ENCODE peak calls at places on chromosomes 7 and 10, in eight cellular contexts. U is GM10248, A is mammary epithelial cell, Z is type B pancreatic cell, K is keratinocyte, O is astrocyte of the spinal cord, Y is epithelial cell of esophagus, S is Calu3. X is an unnamed sample.

GRCh38 chr7:24381919-24382505 is 98.0 kb downstream of the NPY start:
- DNase-seq in U (peak), A (peak), Z (no peak), K (no peak), O (peak), Y (peak), S (no peak), X (no peak)

GRCh38 chr10:56341612-56342011 is 19.4 kb downstream of the ZWINT start:
- DNase-seq in U (no peak), A (no peak), Z (no peak), K (no peak), O (no peak), Y (no peak), S (no peak), X (no peak)

GRCh38 chr10:8158439-8159071 is 104.1 kb downstream of the GATA3 start:
- DNase-seq in U (no peak), A (no peak), Z (peak), K (peak), O (peak), Y (peak), S (no peak), X (no peak)

GRCh38 chr7:440059-440749 is 79.4 kb downstream of the PDGFA start:
- DNase-seq in U (no peak), A (no peak), Z (no peak), K (no peak), O (no peak), Y (no peak), S (no peak), X (no peak)

GRCh38 chr10:117217196-117217761 is 20.0 kb downstream of the KCNK18 start:
- DNase-seq in U (peak), A (no peak), Z (no peak), K (no peak), O (no peak), Y (peak), S (peak), X (no peak)

GRCh38 chr7:133109816-133110215 is 27.9 kb upstream of the CHCHD3 start:
- DNase-seq in U (no peak), A (peak), Z (no peak), K (no peak), O (no peak), Y (peak), S (no peak), X (no peak)

GRCh38 chr7:98372993-98373392 is 27.9 kb downstream of the BAIAP2L1 start:
- DNase-seq in U (no peak), A (peak), Z (no peak), K (peak), O (peak), Y (peak), S (no peak), X (no peak)

GRCh38 chr10:14196113-14196512 is 134.6 kb downstream of the FRMD4A start:
- DNase-seq in U (no peak), A (no peak), Z (no peak), K (no peak), O (no peak), Y (no peak), S (no peak), X (no peak)

GRCh38 chr10:1202343-1202742 is 146.2 kb downstream of the WDR37 start:
- DNase-seq in U (no peak), A (no peak), Z (peak), K (no peak), O (no peak), Y (no peak), S (no peak), X (no peak)

GRCh38 chr10:108424656-108425055 is 1260.2 kb upstream of the SORCS1 start:
- DNase-seq in U (no peak), A (peak), Z (no peak), K (no peak), O (peak), Y (peak), S (no peak), X (no peak)

GRCh38 chr7:77846317-77847092 is 47.9 kb downstream of the PHTF2 start:
- DNase-seq in U (no peak), A (no peak), Z (no peak), K (no peak), O (no peak), Y (no peak), S (no peak), X (no peak)

GRCh38 chr7:95546647-95547046 is 49.7 kb downstream of the PDK4 start:
- DNase-seq in U (no peak), A (no peak), Z (no peak), K (no peak), O (no peak), Y (no peak), S (no peak), X (no peak)

GRCh38 chr7:157404845-157405481 is 68.2 kb downstream of the DNAJB6 start:
- DNase-seq in U (no peak), A (peak), Z (no peak), K (peak), O (peak), Y (peak), S (peak), X (peak)

DNA sequence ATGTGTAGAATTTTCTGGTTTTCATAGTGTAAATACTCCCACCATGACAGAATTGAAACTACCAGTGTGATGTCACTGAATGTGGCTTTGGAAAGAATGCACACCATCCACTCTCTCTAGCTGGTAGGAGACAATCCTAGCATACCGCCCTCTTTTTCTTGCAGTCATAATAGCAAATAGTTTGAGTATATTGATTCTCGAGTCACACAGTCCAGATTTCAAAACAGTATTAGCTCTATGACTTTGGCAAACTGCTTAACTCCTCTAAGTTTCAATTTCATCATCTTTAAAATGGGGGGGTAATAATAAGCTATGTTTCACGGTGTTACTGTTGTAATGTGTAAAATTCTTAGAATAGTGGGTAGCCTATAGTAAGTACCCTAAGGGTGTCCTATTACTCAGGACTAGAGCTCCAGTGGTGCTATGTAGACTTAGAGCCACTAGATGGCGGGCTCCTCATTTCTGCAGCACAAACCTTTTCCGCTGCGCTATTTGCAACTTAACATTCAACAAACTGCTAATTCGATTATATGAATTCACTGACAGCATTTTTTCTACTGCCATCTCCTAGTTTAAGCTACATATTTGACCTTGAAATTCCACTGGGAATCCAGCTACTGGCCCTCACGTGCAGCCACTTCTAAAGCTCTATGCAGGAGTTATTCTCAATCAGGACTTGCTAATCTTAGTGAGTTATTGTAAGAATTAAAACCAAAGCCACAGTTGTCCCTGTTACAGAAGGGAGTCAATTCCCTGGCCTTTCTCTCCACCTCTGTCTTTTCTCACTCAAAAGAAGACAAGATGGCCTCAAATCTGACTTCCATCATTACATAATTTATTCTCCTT is 18.7 kb downstream of the TAS2R40 start:
- DNase-seq in U (peak), A (peak), Z (no peak), K (no peak), O (peak), Y (peak), S (peak), X (peak)
- TF ChIP-seq CTCF in U (peak), A (peak), Z (peak), K (peak), O (peak), Y (peak), S (peak), X (peak)

DNA sequence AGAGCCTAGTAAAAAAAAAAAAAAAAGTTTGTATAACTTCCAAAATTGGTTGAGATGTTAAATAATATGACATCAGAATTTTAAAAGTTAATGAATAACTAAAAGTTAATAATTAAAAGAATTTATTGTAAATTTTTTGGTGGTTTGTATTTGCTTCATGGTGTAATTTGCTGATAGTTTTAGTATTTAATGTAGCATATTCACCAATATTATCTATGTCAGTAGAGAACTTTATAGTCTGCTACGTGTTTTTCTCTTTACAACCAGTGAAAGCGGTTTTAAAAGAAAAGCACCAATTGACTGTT is 51.8 kb upstream of the STEAP4 start:
- DNase-seq in U (no peak), A (no peak), Z (no peak), K (no peak), O (no peak), Y (no peak), S (no peak), X (no peak)
- TF ChIP-seq CTCF in U (no peak), A (no peak), Z (peak), K (no peak), O (no peak), Y (no peak), S (no peak), X (no peak)

GRCh38 chr7:82223580-82223979 is 220.0 kb downstream of the CACNA2D1 start:
- DNase-seq in U (no peak), A (no peak), Z (no peak), K (no peak), O (no peak), Y (no peak), S (no peak), X (no peak)

GRCh38 chr7:82226191-82226590 is 217.4 kb downstream of the CACNA2D1 start:
- DNase-seq in U (no peak), A (no peak), Z (no peak), K (no peak), O (no peak), Y (no peak), S (no peak), X (no peak)

GRCh38 chr7:82221152-82221674 is 222.4 kb downstream of the CACNA2D1 start:
- DNase-seq in U (no peak), A (no peak), Z (no peak), K (no peak), O (no peak), Y (no peak), S (no peak), X (no peak)
- TF ChIP-seq CTCF in U (no peak), A (no peak), Z (no peak), K (no peak), O (no peak), Y (no peak), S (no peak), X (no peak)

DNA sequence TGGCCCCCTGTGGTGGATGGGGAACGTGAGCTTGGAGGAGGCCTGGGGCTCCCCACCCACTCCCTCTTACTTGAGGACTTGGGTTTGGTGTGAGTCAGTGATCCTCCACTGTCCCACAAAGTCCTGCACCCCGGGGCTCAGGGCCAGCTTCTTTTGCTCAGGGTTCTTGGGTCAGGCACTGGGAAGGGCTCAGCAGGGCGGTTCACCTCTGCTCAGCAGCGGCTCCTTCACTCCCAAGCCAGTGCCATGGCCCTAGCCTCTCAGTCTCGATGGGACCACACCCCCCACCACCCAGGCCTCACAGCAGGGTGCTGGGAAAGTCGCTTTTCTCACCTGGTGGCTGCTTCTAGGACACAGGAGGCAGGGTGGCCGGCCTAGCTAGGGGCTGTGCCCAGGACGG is 59.1 kb downstream of the ELFN1 start:
- DNase-seq in U (no peak), A (no peak), Z (no peak), K (no peak), O (no peak), Y (no peak), S (no peak), X (no peak)
- TF ChIP-seq CTCF in U (no peak), A (no peak), Z (no peak), K (no peak), O (no peak), Y (no peak), S (no peak), X (no peak)

X was measured in AG09319.